ENCODE peak calls at places on chromosomes 6 and 20, in nine cellular contexts. N is cardiac fibroblast, D is transverse colon, S is pancreas, U is suprapubic skin, H is spleen, X is AG09309, J is neuronal stem cell, G is stomach. Y is an unnamed sample.

GRCh38 chr6:89117285-89118108 is at the start of gene SRSF12:
- DNase-seq in N (peak), D (peak), S (peak), U (no peak), H (peak), X (no peak), J (peak), G (peak), Y (peak)

GRCh38 chr6:1894954-1895353 is 285.2 kb downstream of the FOXC1 start:
- DNase-seq in N (no peak), D (peak), S (peak), U (no peak), H (no peak), X (no peak), J (no peak), G (peak), Y (no peak)

GRCh38 chr6:86937219-86938079 is at the start of gene HTR1E:
- DNase-seq in N (peak), D (no peak), S (peak), U (no peak), H (no peak), X (no peak), J (peak), G (peak), Y (peak)

GRCh38 chr6:46655803-46656202 is 3.0 kb downstream of the SLC25A27 start:
- DNase-seq in N (no peak), D (no peak), S (no peak), U (no peak), H (no peak), X (no peak), J (no peak), G (no peak), Y (peak)

GRCh38 chr20:44080646-44081267 is 106.2 kb downstream of the JPH2 start:
- DNase-seq in N (peak), D (peak), S (peak), U (no peak), H (no peak), X (no peak), J (peak), G (peak), Y (peak)

GRCh38 chr20:41393705-41394066 is 27.1 kb upstream of the EMILIN3 start:
- DNase-seq in N (no peak), D (no peak), S (no peak), U (no peak), H (no peak), X (no peak), J (no peak), G (no peak), Y (no peak)

GRCh38 chr20:39338977-39339376 is 376.8 kb downstream of the DHX35 start:
- DNase-seq in N (no peak), D (no peak), S (no peak), U (no peak), H (no peak), X (no peak), J (no peak), G (no peak), Y (peak)

GRCh38 chr6:51257938-51258337 is 439.3 kb downstream of the TFAP2B start:
- DNase-seq in N (no peak), D (no peak), S (no peak), U (no peak), H (no peak), X (no peak), J (no peak), G (no peak), Y (no peak)

DNA sequence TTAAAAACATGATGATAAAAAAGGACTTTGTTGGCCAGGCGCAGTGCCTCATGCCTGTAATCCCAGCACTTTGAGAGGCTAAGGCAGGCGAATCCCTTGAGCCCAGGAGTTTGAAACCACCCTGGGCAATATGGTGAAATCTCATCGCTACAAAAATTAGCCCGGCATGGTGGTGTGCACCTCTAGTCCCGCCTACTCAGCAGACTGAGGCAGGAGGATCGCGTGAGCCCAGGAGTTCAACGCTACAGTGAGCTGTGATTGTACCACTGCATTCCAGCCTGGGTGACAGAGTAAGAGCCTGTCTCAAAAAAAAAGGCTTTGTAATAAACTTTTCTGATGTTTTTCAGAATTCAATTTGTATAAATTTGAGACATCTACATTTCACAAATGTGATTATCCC is 60.1 kb downstream of the GFOD1 start:
- DNase-seq in N (no peak), D (no peak), S (no peak), U (no peak), H (no peak), X (no peak), J (no peak), G (no peak), Y (no peak)
- H3K4me3 ChIP-seq in N (no peak), D (no peak), S (no peak), U (no peak), H (no peak), X (no peak), J (no peak), G (no peak), Y (no peak)

DNA sequence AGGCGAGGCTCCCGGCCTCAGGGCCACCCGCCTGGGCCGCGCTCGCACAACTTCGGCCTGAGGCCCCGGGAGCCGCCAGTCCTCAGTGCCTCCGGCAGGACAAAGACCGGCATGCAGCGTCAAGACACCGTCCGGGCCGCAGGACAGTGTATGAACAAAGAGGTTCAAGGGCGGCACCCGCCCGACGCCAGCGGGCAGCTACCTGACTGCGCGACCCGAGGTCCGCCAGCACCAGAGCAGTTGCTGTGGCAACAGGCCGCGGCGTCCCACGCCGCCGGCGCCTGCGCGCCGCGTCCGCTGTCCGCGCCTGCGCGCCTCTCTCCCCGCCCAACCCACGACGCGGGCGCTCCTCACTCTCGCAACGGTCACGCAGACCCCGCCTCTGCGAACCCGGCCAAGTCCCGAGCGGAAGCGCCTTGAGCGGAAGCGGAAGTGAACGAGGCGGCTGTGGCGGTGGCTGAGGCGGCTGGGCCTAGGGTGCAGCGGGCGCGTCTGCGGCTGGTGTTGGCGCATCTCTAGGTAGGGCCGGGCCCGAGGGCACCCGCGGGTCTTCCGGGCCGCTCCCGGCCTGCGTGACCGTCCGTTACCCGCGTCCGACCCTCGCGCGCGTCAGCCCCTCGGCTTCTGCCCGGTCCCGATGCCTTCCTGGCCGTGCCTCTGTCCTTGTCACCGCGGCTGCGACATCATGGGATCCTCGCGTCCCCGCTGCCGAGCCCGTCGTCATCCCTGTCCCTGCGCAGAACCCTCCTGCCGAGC is at the start of gene FAM120B:
- DNase-seq in N (peak), D (peak), S (peak), U (peak), H (peak), X (peak), J (peak), G (peak), Y (peak)
- H3K4me3 ChIP-seq in N (peak), D (peak), S (peak), U (peak), H (peak), X (peak), J (peak), G (peak), Y (peak)

GRCh38 chr6:163709693-163710092 is 295.2 kb downstream of the QKI start:
- DNase-seq in N (no peak), D (no peak), S (no peak), U (no peak), H (no peak), X (no peak), J (no peak), G (no peak), Y (no peak)

GRCh38 chr6:163711071-163711470 is 296.6 kb downstream of the QKI start:
- DNase-seq in N (no peak), D (no peak), S (no peak), U (no peak), H (no peak), X (no peak), J (no peak), G (no peak), Y (no peak)

GRCh38 chr6:163709255-163709654 is 294.7 kb downstream of the QKI start:
- DNase-seq in N (no peak), D (no peak), S (no peak), U (no peak), H (no peak), X (no peak), J (no peak), G (no peak), Y (no peak)

GRCh38 chr6:163711615-163712568 is 297.4 kb downstream of the QKI start:
- DNase-seq in N (no peak), D (peak), S (peak), U (peak), H (peak), X (no peak), J (no peak), G (no peak), Y (no peak)

GRCh38 chr6:163710552-163710951 is 296.0 kb downstream of the QKI start:
- DNase-seq in N (no peak), D (no peak), S (no peak), U (no peak), H (no peak), X (no peak), J (no peak), G (no peak), Y (no peak)
- H3K4me3 ChIP-seq in N (no peak), D (no peak), S (no peak), U (no peak), H (no peak), X (no peak), J (no peak), G (no peak), Y (no peak)

GRCh38 chr6:35049346-35049745 is 91.8 kb downstream of the TCP11 start:
- DNase-seq in N (no peak), D (no peak), S (no peak), U (no peak), H (no peak), X (no peak), J (no peak), G (no peak), Y (no peak)
- H3K4me3 ChIP-seq in N (no peak), D (no peak), S (no peak), U (no peak), H (no peak), X (no peak), J (no peak), G (no peak), Y (no peak)

DNA sequence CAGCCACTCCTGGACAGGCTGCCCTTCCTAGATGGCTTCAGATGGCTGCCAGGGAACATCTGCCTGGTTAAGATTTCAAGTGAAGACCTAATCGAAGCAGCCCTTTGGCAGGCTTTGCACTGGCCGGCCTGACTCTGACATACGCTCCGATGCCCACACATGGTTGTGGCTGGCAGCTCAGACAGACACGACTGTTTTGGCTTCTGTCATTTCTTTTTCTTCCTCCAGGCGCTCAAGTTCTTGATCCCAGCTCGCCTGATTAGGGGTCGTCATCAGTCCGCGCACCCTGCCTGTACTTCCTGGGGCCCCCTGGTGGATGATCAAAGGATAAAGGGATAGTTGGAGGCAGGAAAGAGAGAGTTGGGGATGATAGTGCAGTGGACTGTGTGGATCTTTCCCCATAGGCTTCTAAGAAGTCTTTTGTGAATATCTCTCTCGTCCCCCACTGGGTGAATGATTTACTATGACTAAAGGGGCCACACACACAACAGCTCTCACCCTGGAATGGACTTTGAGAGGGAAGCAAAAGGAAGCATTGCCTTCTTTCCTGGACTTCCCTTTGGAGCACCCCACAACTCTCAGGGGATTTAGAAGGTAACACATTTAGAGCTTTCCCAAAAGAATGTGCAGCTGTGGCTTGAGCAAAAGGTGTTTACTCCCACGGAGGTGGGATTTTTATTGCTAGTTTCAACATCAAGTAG is 21.4 kb upstream of the TRAM2 start:
- DNase-seq in N (peak), D (peak), S (no peak), U (peak), H (no peak), X (no peak), J (peak), G (peak), Y (peak)
- H3K4me3 ChIP-seq in N (no peak), D (no peak), S (no peak), U (peak), H (no peak), X (no peak), J (no peak), G (no peak), Y (no peak)

DNA sequence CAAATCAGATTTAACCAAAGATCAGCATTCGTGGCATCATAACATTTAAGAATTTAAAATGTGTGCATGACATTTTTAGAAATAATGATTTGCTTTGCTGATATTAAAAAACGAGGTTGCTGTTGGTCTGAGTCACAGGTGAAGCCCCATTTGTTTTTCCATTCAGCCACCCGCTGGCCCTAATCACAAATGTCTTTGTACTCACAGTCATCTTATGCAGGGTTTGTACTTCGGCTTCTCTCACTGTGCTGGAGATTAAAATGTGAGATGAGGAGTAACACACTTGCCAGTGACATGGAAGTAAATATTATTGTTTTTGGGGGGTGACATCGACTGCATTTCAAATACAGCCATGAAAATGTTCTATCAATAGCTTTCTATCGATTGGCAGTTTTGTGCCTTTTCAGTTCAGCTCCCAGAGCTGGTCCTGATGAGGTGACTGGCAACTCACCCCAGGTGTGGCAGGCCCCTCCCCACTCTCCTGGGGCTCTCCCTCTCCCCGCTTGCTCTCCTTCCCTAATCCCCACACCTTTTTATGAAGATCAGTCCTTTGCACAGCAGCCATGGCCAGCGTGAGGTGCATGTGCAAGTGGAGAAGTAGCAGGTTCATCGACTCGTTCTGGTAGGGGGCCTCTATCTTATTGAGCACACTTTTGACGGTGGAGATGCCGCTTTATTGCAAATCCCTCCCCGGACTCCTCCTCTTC is 58.8 kb upstream of the FUCA2 start:
- DNase-seq in N (no peak), D (no peak), S (no peak), U (no peak), H (no peak), X (no peak), J (no peak), G (no peak), Y (no peak)
- H3K4me3 ChIP-seq in N (no peak), D (no peak), S (no peak), U (no peak), H (no peak), X (no peak), J (no peak), G (no peak), Y (no peak)